ENCODE peak calls at places on chromosomes 7 and 10, in five cellular contexts. One of them, this sample, is unnamed. For H3K4me1, the result is how much of the 10 kb centered on the place peaks cover.

GRCh38 chr7:5643280-5643679 is 138.2 kb downstream of the RNF216 start:
- DNase-seq in endodermal cell: peak
- DNase-seq in mammary epithelial cell: peak
- DNase-seq in hepatocyte: no peak
- DNase-seq in lower lobe of right lung: no peak
- DNase-seq in this sample: no peak

GRCh38 chr10:119769886-119770285 is 44.0 kb downstream of the INPP5F start:
- DNase-seq in endodermal cell: no peak
- DNase-seq in mammary epithelial cell: peak
- DNase-seq in hepatocyte: no peak
- DNase-seq in lower lobe of right lung: no peak
- DNase-seq in this sample: no peak

GRCh38 chr10:13815766-13816165 is 229.0 kb downstream of the PRPF18 start:
- DNase-seq in endodermal cell: no peak
- DNase-seq in mammary epithelial cell: peak
- DNase-seq in hepatocyte: no peak
- DNase-seq in lower lobe of right lung: no peak
- DNase-seq in this sample: no peak

GRCh38 chr10:24027107-24027506 is 181.8 kb upstream of the KIAA1217 start:
- DNase-seq in endodermal cell: no peak
- DNase-seq in mammary epithelial cell: no peak
- DNase-seq in hepatocyte: no peak
- DNase-seq in lower lobe of right lung: no peak
- DNase-seq in this sample: no peak

GRCh38 chr7:114539575-114539974 is 125.0 kb downstream of the FOXP2 start:
- DNase-seq in endodermal cell: peak
- DNase-seq in mammary epithelial cell: no peak
- DNase-seq in hepatocyte: peak
- DNase-seq in lower lobe of right lung: no peak
- DNase-seq in this sample: no peak

GRCh38 chr7:106864298-106865081 is 592 bp upstream of the PIK3CG start:
- DNase-seq in endodermal cell: no peak
- DNase-seq in mammary epithelial cell: no peak
- DNase-seq in hepatocyte: no peak
- DNase-seq in lower lobe of right lung: no peak
- DNase-seq in this sample: no peak

GRCh38 chr7:105796365-105796764 is 80.0 kb downstream of the ATXN7L1 start:
- DNase-seq in endodermal cell: no peak
- DNase-seq in mammary epithelial cell: no peak
- DNase-seq in hepatocyte: no peak
- DNase-seq in lower lobe of right lung: no peak
- DNase-seq in this sample: no peak

GRCh38 chr10:102113261-102113955 is 6.8 kb downstream of the LDB1 start:
- DNase-seq in endodermal cell: peak
- DNase-seq in mammary epithelial cell: peak
- DNase-seq in hepatocyte: no peak
- DNase-seq in lower lobe of right lung: no peak
- DNase-seq in this sample: no peak

GRCh38 chr10:71241899-71242620 is 29.7 kb downstream of the UNC5B start:
- DNase-seq in endodermal cell: no peak
- DNase-seq in mammary epithelial cell: no peak
- DNase-seq in hepatocyte: no peak
- DNase-seq in lower lobe of right lung: no peak
- DNase-seq in this sample: no peak

GRCh38 chr10:60172363-60172990 is 217.2 kb downstream of the ANK3 start:
- DNase-seq in endodermal cell: no peak
- DNase-seq in mammary epithelial cell: peak
- DNase-seq in hepatocyte: no peak
- DNase-seq in lower lobe of right lung: no peak
- DNase-seq in this sample: no peak

GRCh38 chr10:75708060-75708459 is 276.6 kb downstream of the LRMDA start:
- DNase-seq in endodermal cell: no peak
- DNase-seq in mammary epithelial cell: no peak
- DNase-seq in hepatocyte: peak
- DNase-seq in lower lobe of right lung: no peak
- DNase-seq in this sample: no peak

GRCh38 chr7:84697506-84697905 is 489.4 kb downstream of the SEMA3D start:
- DNase-seq in endodermal cell: no peak
- DNase-seq in mammary epithelial cell: peak
- DNase-seq in hepatocyte: no peak
- DNase-seq in lower lobe of right lung: no peak
- DNase-seq in this sample: no peak

GRCh38 chr7:1386623-1387220 is 72.5 kb downstream of the MICALL2 start:
- DNase-seq in endodermal cell: no peak
- DNase-seq in mammary epithelial cell: no peak
- DNase-seq in hepatocyte: no peak
- DNase-seq in lower lobe of right lung: no peak
- DNase-seq in this sample: no peak

GRCh38 chr10:75202321-75203096 is 8.1 kb upstream of the VDAC2 start:
- DNase-seq in endodermal cell: peak
- DNase-seq in mammary epithelial cell: no peak
- DNase-seq in hepatocyte: peak
- DNase-seq in lower lobe of right lung: peak
- DNase-seq in this sample: no peak

GRCh38 chr7:31382722-31383121 is 42.2 kb upstream of the NEUROD6 start:
- DNase-seq in endodermal cell: no peak
- DNase-seq in mammary epithelial cell: peak
- DNase-seq in hepatocyte: no peak
- DNase-seq in lower lobe of right lung: no peak
- DNase-seq in this sample: no peak

GRCh38 chr10:64952042-64952441 is 1430.8 kb downstream of the REEP3 start:
- DNase-seq in endodermal cell: no peak
- DNase-seq in mammary epithelial cell: no peak
- DNase-seq in hepatocyte: no peak
- DNase-seq in lower lobe of right lung: no peak
- DNase-seq in this sample: no peak

GRCh38 chr7:102146989-102147388 is 139.7 kb upstream of the SH2B2 start:
- DNase-seq in endodermal cell: no peak
- DNase-seq in mammary epithelial cell: no peak
- DNase-seq in hepatocyte: no peak
- DNase-seq in lower lobe of right lung: no peak
- DNase-seq in this sample: no peak

GRCh38 chr10:37975407-37975991 is 948 bp downstream of the ZNF25 start:
- DNase-seq in endodermal cell: no peak
- DNase-seq in mammary epithelial cell: peak
- DNase-seq in hepatocyte: no peak
- DNase-seq in lower lobe of right lung: no peak
- DNase-seq in this sample: no peak

GRCh38 chr7:157472311-157473050 is 135.7 kb downstream of the DNAJB6 start:
- DNase-seq in endodermal cell: peak
- DNase-seq in mammary epithelial cell: no peak
- DNase-seq in hepatocyte: no peak
- DNase-seq in lower lobe of right lung: no peak
- DNase-seq in this sample: peak

GRCh38 chr10:129099486-129099885 is 367.6 kb upstream of the MGMT start:
- DNase-seq in endodermal cell: no peak
- DNase-seq in mammary epithelial cell: no peak
- DNase-seq in hepatocyte: no peak
- DNase-seq in lower lobe of right lung: no peak
- DNase-seq in this sample: no peak

GRCh38 chr10:91006752-91007346 is 86.0 kb upstream of the ANKRD1 start:
- DNase-seq in endodermal cell: no peak
- DNase-seq in mammary epithelial cell: no peak
- DNase-seq in hepatocyte: no peak
- DNase-seq in lower lobe of right lung: no peak
- DNase-seq in this sample: no peak

GRCh38 chr10:69275444-69275843 is 2.9 kb upstream of the HK1 start:
- DNase-seq in endodermal cell: no peak
- DNase-seq in mammary epithelial cell: no peak
- DNase-seq in hepatocyte: no peak
- DNase-seq in lower lobe of right lung: no peak
- DNase-seq in this sample: no peak

GRCh38 chr10:96440257-96441125 is 73.2 kb downstream of the TLL2 start:
- DNase-seq in endodermal cell: no peak
- DNase-seq in mammary epithelial cell: no peak
- DNase-seq in hepatocyte: no peak
- DNase-seq in lower lobe of right lung: no peak
- DNase-seq in this sample: no peak

GRCh38 chr7:79984210-79984609 is 150.4 kb upstream of the GNAI1 start:
- DNase-seq in endodermal cell: no peak
- DNase-seq in mammary epithelial cell: no peak
- DNase-seq in hepatocyte: no peak
- DNase-seq in lower lobe of right lung: no peak
- DNase-seq in this sample: no peak
- H3K4me1 ChIP-seq in endodermal cell: under half
- H3K4me1 ChIP-seq in mammary epithelial cell: under half
- H3K4me1 ChIP-seq in hepatocyte: under half
- H3K4me1 ChIP-seq in lower lobe of right lung: under half
- H3K4me1 ChIP-seq in this sample: under half

DNA sequence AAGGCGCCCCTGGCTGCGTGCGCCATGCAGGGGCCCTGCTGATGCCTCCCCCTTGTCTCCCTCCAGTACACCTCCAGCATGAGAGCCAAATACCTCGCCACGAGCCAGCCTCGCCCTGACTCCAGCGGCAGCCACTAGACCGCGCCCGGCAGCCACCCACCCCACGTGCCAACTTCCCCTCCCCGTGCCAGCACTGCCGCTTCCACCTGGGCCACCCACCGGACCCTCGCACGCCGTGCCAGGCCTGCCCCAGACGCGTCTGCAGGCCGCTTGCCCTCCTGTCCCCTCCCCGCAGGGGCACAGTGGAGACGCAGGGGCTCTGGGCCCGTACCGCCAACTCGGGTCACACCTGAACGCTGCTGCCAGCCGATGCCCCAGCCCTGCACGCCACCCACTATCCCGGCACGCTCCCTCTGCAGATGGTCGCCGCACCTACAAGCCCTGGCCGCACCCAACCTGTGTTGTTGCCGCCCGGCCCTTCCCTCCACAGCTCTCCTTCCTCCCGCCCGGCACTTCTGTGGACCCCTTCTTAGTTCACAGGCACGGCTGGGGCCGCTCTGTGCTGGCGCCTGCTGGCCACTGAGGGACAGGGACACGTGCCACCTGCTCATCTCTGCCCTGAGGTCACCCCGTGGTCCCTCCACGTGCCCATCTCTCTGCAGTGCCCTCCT is 26.3 kb upstream of the AMZ1 start:
- DNase-seq in endodermal cell: peak
- DNase-seq in mammary epithelial cell: no peak
- DNase-seq in hepatocyte: no peak
- DNase-seq in lower lobe of right lung: no peak
- DNase-seq in this sample: no peak
- TF ChIP-seq CTCF in endodermal cell: peak
- TF ChIP-seq CTCF in mammary epithelial cell: no peak
- TF ChIP-seq CTCF in hepatocyte: no peak
- TF ChIP-seq CTCF in lower lobe of right lung: peak
- TF ChIP-seq CTCF in this sample: no peak

DNA sequence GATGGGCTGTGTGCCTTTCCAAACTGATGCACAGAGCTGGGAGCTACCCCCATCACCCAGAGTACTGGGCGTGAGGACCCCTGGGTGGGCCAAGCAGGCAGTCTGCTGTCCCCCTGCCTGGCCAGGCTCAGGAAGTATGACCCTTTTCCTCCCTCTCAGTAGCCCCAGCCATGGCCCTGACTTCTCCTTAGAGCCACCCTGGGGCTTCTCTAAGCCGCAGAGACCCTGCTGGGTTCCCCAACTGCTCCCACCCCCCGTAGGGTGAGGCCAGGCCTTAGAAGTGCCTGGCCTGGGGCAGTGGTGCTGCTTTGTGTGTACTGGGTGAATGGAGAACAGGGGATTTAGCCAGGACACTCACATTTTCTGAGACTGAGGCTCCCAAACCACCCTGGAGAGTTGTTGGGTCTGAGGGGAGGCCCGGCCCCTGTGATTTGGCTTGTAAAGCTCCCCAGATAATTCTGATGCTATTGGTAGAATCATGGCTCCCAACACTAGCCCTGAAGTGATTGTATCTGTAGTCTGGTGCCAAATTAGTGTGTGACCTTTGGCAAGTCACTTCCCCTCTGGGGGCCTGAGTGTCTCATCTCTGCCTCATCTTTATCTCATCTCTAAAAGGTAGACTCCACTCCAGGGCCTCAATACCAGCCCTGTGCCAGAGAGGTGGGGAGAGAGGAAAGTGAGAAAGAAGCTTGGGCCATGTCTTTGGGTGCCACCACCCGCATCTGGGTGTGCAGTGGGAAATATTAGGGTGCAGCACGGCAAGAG is 99.7 kb upstream of the PPIF start:
- DNase-seq in endodermal cell: no peak
- DNase-seq in mammary epithelial cell: no peak
- DNase-seq in hepatocyte: no peak
- DNase-seq in lower lobe of right lung: no peak
- DNase-seq in this sample: no peak
- H3K4me3 ChIP-seq in endodermal cell: no peak
- H3K4me3 ChIP-seq in mammary epithelial cell: no peak
- H3K4me3 ChIP-seq in hepatocyte: no peak
- H3K4me3 ChIP-seq in lower lobe of right lung: no peak
- H3K4me3 ChIP-seq in this sample: no peak

DNA sequence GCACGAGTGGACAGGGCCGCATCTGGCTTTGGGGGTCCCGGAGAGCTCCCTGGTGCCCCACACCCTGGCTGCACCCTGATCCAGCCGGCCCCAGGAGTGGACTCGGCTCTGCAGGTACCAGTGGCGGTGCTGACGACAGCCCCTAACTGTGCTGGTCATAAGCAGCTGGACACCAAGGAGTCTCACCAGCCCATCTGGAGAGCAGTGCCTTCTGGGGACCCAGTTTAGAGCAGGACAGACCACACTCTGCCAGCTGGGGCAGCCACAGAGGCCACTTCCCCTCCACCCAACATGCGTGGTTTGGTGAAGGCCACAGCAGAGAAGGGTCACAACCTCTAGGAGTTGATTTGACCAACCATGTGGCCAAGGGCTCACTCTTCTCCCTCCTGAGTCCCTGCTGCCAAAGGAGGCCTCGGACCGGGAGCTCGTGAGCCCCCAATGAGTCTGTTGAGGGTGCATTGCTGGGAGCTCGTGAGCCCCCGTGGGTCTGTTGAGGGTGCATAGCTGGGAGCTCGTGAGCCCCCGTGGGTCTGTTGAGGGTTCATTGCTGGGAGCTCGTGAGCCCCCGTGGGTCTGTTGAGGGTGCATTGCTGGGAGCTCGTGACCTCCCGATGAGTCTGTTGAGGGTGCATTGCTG is 16.0 kb upstream of the INPP5A start:
- DNase-seq in endodermal cell: peak
- DNase-seq in mammary epithelial cell: no peak
- DNase-seq in hepatocyte: no peak
- DNase-seq in lower lobe of right lung: peak
- DNase-seq in this sample: no peak
- H3K4me1 ChIP-seq in endodermal cell: under half
- H3K4me1 ChIP-seq in mammary epithelial cell: under half
- H3K4me1 ChIP-seq in hepatocyte: under half
- H3K4me1 ChIP-seq in lower lobe of right lung: half or more
- H3K4me1 ChIP-seq in this sample: half or more